ENCODE peak calls at places on chromosomes 11 and 22, in nine cellular contexts. O is HCT116, H is GM23338, V is hepatocyte, E is GM23248, Y is MM.1S, F is PC-9, R is PC-3, B is OCI-LY7. W is an unnamed sample. For H3K9me2, the result is how much of the 10 kb centered on the place peaks cover.

GRCh38 chr11:8767466-8768142 is 85.0 kb downstream of the RPL27A start:
- DNase-seq in O (no peak), H (no peak), V (no peak), E (peak), Y (no peak), F (peak), R (peak), B (no peak), W (no peak)

GRCh38 chr11:10498022-10498400 is 42.9 kb downstream of the AMPD3 start:
- DNase-seq in O (no peak), H (no peak), V (no peak), E (no peak), Y (no peak), F (no peak), R (no peak), B (no peak), W (no peak)

GRCh38 chr22:44037519-44038370 is 13.6 kb downstream of the PARVB start:
- DNase-seq in O (peak), H (no peak), V (peak), E (peak), Y (no peak), F (peak), R (peak), B (no peak), W (no peak)

GRCh38 chr11:35168606-35169200 is 29.7 kb downstream of the CD44 start:
- DNase-seq in O (no peak), H (no peak), V (no peak), E (no peak), Y (no peak), F (no peak), R (no peak), B (no peak), W (no peak)

GRCh38 chr11:102940714-102941588 is 14.6 kb downstream of the MMP13 start:
- DNase-seq in O (peak), H (peak), V (peak), E (peak), Y (peak), F (peak), R (peak), B (peak), W (peak)

GRCh38 chr11:59266491-59266890 is 53.8 kb upstream of the MPEG1 start:
- DNase-seq in O (no peak), H (no peak), V (no peak), E (no peak), Y (no peak), F (peak), R (no peak), B (no peak), W (no peak)

GRCh38 chr11:47154738-47155570 is 21.7 kb downstream of the ARFGAP2 start:
- DNase-seq in O (no peak), H (no peak), V (no peak), E (no peak), Y (no peak), F (no peak), R (no peak), B (peak), W (no peak)

GRCh38 chr11:1434941-1435340 is 45.2 kb downstream of the BRSK2 start:
- DNase-seq in O (no peak), H (no peak), V (no peak), E (no peak), Y (no peak), F (no peak), R (no peak), B (no peak), W (no peak)

GRCh38 chr22:49326558-49326957 is 501.1 kb downstream of the BRD1 start:
- DNase-seq in O (no peak), H (no peak), V (no peak), E (no peak), Y (no peak), F (no peak), R (no peak), B (no peak), W (no peak)

GRCh38 chr11:6132431-6132830 is 24.9 kb downstream of the OR56B4 start:
- DNase-seq in O (no peak), H (no peak), V (no peak), E (no peak), Y (no peak), F (no peak), R (no peak), B (no peak), W (no peak)

GRCh38 chr11:118267486-118267885 is 3.4 kb upstream of the MPZL2 start:
- DNase-seq in O (no peak), H (no peak), V (no peak), E (no peak), Y (no peak), F (no peak), R (no peak), B (peak), W (no peak)

GRCh38 chr11:18540207-18541009 is 13.7 kb upstream of the TSG101 start:
- DNase-seq in O (no peak), H (peak), V (peak), E (peak), Y (peak), F (no peak), R (peak), B (peak), W (peak)

GRCh38 chr11:10379871-10380568 is 75.0 kb upstream of the AMPD3 start:
- DNase-seq in O (no peak), H (no peak), V (no peak), E (peak), Y (no peak), F (no peak), R (peak), B (no peak), W (no peak)

GRCh38 chr22:19378362-19378711 is 53.2 kb downstream of the HIRA start:
- DNase-seq in O (no peak), H (no peak), V (no peak), E (no peak), Y (no peak), F (no peak), R (no peak), B (no peak), W (no peak)

GRCh38 chr11:121446752-121447156 is 5.4 kb upstream of the SORL1 start:
- DNase-seq in O (no peak), H (peak), V (no peak), E (peak), Y (no peak), F (no peak), R (peak), B (peak), W (peak)

GRCh38 chr11:73295259-73295995 is 12.6 kb upstream of the ARHGEF17 start:
- DNase-seq in O (peak), H (peak), V (peak), E (peak), Y (peak), F (peak), R (peak), B (peak), W (peak)

DNA sequence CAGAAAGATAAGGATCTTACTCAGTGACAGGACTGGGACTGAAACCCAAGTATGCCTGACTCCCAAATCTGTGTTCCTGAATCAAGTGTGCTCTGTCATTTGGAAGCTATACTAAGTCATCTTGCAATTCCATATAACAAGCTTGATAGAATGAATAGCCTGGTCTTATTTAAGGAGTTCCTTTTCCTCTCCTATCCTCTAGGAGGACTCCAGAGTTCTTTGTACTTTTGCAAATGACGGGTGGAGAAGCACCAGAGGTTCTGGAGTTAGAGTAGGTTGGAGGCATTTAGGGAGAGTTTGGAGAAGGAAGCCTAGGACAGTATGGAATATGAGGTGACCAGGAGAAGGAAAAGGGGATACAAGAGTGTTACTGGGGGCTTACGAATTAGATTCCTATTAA is 92.9 kb upstream of the RCN1 start:
- DNase-seq in O (no peak), H (no peak), V (no peak), E (no peak), Y (no peak), F (no peak), R (peak), B (no peak), W (no peak)
- H3K9me2 ChIP-seq in O (under half), H (under half), V (under half), E (under half), Y (under half), F (under half), R (under half), B (under half), W (under half)

DNA sequence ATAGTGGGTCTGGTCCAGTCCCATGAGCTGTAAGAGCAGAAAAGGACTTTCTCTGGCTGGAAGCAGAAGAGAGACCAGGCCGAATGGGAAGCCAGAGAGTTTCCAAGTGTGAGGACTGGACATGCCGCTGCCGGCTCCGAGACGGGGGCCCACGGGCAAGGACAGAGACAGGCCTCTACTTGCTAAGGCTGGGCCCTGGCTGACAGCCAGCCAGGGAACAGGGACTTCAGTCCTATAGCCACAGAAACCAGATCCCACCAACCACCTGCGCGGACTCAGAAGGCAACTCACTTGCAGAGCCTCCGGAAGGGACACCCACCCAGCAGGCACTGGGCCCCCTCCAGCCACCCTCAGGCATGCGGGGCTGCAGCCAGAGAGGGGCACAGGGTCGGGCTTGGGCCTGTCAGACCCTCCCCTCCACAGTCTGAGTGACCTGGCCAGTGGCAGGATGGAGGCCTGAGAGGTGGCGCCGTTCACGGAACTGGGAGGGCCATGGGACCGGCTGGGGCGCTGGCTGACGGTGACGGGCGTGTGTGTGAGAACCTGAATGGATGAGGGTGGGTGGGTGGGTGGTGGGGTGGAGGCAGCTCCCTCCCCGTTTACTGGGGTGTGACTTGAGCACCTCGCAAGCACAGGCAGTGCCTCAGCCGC is 47.8 kb upstream of the A4GALT start:
- DNase-seq in O (no peak), H (no peak), V (peak), E (no peak), Y (no peak), F (no peak), R (no peak), B (no peak), W (no peak)
- H3K9me2 ChIP-seq in O (under half), H (under half), V (under half), E (under half), Y (under half), F (under half), R (under half), B (under half), W (under half)

GRCh38 chr11:56842829-56843794 is 94.6 kb upstream of the OR9G4 start:
- DNase-seq in O (no peak), H (no peak), V (no peak), E (no peak), Y (no peak), F (no peak), R (no peak), B (no peak), W (no peak)

GRCh38 chr11:56845121-56845732 is 96.7 kb upstream of the OR9G4 start:
- DNase-seq in O (no peak), H (no peak), V (no peak), E (no peak), Y (no peak), F (no peak), R (no peak), B (no peak), W (no peak)

GRCh38 chr11:56843816-56844215 is 95.3 kb upstream of the OR9G4 start:
- DNase-seq in O (no peak), H (no peak), V (no peak), E (peak), Y (no peak), F (no peak), R (no peak), B (no peak), W (no peak)

GRCh38 chr11:56846631-56847400 is 98.3 kb upstream of the OR9G4 start:
- DNase-seq in O (no peak), H (no peak), V (no peak), E (no peak), Y (no peak), F (no peak), R (no peak), B (no peak), W (peak)

DNA sequence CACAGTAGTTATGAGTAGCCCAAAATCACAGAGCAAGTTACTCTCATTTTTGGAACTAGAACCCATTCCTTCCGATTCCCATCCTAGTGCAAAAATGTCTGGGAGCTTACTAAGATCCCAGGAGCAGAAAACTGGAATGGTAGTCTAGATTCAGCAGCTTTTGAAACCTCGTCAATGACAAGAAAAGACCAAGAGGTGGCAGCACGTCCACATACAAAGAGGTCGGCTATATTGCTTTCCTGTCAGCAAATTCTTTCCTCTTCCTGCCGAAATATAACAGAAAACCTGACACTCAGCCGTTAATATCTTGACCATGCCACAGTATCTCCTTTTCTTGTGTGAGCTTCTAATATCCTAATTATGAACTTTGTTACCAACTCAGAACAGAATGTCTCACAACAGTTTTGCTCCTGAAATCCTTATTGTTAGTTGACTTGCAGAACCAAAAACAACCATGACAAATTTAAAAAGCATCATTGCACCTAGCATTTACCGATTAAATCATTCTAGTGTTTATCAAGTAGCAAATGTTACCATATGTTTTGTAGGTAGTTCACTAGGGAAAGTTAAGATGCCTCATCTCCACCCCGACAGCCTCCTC is 92.8 kb upstream of the OR9G4 start:
- DNase-seq in O (peak), H (peak), V (peak), E (peak), Y (peak), F (peak), R (peak), B (peak), W (peak)
- H3K9me2 ChIP-seq in O (under half), H (under half), V (under half), E (under half), Y (under half), F (under half), R (under half), B (under half), W (under half)

DNA sequence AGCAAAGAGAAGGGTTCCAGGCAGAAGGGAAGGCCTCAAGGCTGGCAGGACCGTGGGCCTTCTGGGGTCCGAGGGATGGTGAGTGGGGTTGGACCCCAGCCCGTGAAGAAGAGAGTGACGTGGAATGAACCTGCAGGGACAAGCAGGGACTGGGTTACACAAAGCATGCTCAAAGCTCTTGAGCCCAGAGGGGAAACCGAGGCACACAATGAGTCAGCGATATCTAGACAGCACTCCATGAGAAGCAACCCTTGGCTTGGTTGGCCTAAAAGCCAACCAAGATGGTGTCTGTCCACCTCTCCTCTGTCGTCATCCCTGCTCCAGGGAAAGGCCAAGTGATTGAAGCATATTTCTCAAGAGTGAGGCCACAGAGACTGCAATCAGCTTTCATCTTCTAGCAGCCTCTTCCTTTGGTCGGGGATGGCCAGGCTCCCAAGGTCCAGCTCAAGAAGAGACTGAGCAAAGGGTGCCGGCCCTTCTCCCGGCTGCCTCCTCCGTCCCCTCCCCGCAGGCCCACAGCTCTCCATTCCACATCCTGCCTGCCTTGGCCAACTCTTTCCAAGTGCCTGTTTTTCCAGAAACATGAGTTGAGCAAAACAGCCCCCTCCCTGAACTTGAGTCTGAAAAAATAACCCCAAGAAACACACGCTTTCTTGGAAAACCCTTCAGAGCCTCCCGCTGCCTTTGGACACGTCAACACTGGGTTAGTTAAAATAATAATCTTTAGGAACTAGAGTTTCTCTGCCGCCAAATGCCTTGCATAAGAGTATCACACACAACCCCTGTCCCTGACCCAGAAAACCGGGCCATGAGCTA is 556.6 kb downstream of the MIAT start:
- DNase-seq in O (no peak), H (no peak), V (no peak), E (peak), Y (no peak), F (no peak), R (no peak), B (no peak), W (no peak)
- H3K9me2 ChIP-seq in O (under half), H (under half), V (under half), E (under half), Y (under half), F (under half), R (under half), B (under half), W (under half)

DNA sequence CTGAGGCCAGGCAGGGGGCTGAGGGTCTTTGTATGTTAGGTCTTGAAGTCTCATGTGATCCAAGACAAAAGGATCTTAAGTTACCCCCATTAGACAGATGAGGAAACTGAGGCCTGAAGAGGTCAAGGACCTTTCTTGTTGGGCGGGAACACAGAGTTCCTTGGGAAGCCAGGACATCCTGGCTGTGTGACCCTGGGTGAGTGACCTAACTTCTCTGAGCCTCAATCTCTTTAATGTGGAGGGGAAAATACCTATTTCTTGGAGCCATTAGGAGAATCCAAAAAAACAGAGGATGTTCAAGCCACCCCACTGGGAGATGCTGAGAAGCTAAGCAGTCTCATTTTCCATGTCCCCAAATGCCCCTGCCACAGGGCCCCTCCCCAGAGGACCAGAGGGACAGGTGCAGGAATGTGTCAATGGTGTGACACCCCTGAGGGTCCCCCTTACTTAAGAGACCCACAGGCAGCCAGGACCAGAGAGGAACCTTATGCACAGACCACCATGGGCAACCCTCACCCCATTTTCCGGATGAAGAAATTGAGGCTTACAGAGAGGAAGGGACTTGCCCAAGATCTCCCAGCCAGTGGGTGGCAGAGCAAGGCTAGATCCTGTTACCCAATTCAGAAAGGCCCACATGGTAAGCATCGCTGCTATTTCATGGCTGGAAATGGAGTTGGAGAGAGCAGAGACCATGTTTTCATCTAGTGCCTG is 8.0 kb downstream of the RAC2 start:
- DNase-seq in O (no peak), H (no peak), V (no peak), E (no peak), Y (no peak), F (no peak), R (no peak), B (no peak), W (no peak)
- H3K9me2 ChIP-seq in O (under half), H (under half), V (under half), E (under half), Y (under half), F (under half), R (under half), B (under half), W (under half)

DNA sequence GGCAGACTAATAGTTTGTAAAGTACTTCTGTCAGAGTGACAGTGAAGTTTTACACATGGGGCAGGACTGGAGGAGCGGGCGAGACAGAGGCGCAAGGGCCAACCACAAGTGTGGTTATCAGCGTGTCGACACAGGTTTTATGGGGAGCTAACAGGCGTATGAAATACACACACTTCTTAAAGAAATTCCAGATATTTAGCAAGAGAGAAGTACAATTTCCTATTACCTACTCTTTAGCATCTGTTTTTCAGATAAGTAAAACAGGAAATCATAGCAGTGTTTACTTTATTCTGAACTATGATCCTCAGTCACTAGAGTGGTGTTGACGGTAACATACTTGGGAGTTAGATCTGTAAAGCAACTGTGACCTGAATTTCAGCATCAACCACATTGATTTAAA is 22.5 kb downstream of the VSIG10L2 start:
- DNase-seq in O (no peak), H (no peak), V (no peak), E (no peak), Y (no peak), F (no peak), R (no peak), B (no peak), W (no peak)
- H3K9me2 ChIP-seq in O (under half), H (under half), V (under half), E (under half), Y (under half), F (under half), R (under half), B (under half), W (under half)

DNA sequence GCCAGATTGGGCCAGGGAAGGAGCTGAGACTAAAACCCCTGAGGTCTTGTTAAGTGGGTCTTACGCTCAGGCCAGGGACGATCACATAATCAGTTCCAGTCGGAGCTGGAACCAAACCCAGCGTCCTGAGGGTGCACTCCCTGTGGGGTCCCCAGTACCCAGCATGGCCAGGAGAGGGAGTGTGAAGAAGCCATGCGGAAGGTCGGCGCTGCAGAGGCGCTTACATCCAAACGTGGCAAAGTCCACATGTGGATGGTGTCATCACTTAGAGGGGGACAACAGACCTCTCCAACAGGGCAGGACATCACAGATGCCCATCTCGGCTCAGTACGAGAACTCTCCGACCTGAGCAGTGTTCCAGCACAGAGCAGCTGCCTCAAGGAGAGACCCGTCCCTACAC is 8.3 kb downstream of the ATP5MGL start:
- DNase-seq in O (no peak), H (peak), V (no peak), E (peak), Y (no peak), F (no peak), R (no peak), B (no peak), W (peak)
- H3K9me2 ChIP-seq in O (under half), H (under half), V (under half), E (under half), Y (under half), F (under half), R (under half), B (under half), W (under half)